ENCODE peak calls at places on chromosomes 12 and 14, in six cellular contexts. U is CD8-positive, alpha-beta memory T cell; A is non-pigmented ciliary epithelial cell; O is D341Med; M is EH; I is nephron progenitor cell. X is an unnamed sample.
A peak's percentile ranks its signal among the peaks of the same experiment; 100 is the strongest.

GRCh38 chr14:52142504-52142903 is 73.6 kb upstream of the NID2 start:
- DNase-seq in U (no peak), A (no peak), O (no peak), M (no peak), I (no peak), X (no peak)

GRCh38 chr12:71848212-71848611 is 8.7 kb downstream of the TBC1D15 start:
- DNase-seq in U (no peak), A (no peak), O (no peak), M (peak; percentile 15), I (no peak), X (no peak)

GRCh38 chr14:23366163-23366921 is 1.4 kb upstream of the EFS start:
- DNase-seq in U (no peak), A (no peak), O (peak; percentile 92), M (peak; percentile 79), I (peak; percentile 94), X (no peak)

GRCh38 chr12:130948751-130949150 is 5.0 kb upstream of the ADGRD1 start:
- DNase-seq in U (no peak), A (no peak), O (no peak), M (no peak), I (no peak), X (no peak)

GRCh38 chr14:33796356-33796755 is 154.5 kb downstream of the EGLN3 start:
- DNase-seq in U (no peak), A (peak; percentile 34), O (no peak), M (no peak), I (no peak), X (no peak)

GRCh38 chr14:24093901-24094838 is at the start of gene PCK2:
- DNase-seq in U (peak; percentile 65), A (no peak), O (peak; percentile 96), M (peak; percentile 99), I (peak; percentile 85), X (peak; percentile 67)

GRCh38 chr12:49230176-49230575 is 34.7 kb upstream of the TUBA1C start:
- DNase-seq in U (no peak), A (no peak), O (no peak), M (no peak), I (no peak), X (no peak)

GRCh38 chr12:124576061-124576650 is 8.7 kb upstream of the NCOR2 start:
- DNase-seq in U (no peak), A (no peak), O (no peak), M (no peak), I (no peak), X (no peak)

GRCh38 chr12:109033239-109034196 is 12.7 kb upstream of the SVOP start:
- DNase-seq in U (no peak), A (no peak), O (no peak), M (no peak), I (no peak), X (no peak)

GRCh38 chr14:34018564-34019244 is 67.8 kb upstream of the EGLN3 start:
- DNase-seq in U (peak; percentile 32), A (no peak), O (no peak), M (no peak), I (no peak), X (no peak)

X was measured in naive thymus-derived CD4-positive, alpha-beta T cell.